ENCODE peak calls at places on chromosomes 7 and 10, in five cellular contexts. One of them, this sample, is unnamed.

GRCh38 chr7:25318077-25318476 is 89.8 kb upstream of the NPVF start:
- DNase-seq in AG04449: no peak
- DNase-seq in BJ: no peak
- DNase-seq in fibroblast of pulmonary artery: no peak
- DNase-seq in tibial artery: no peak
- DNase-seq in this sample: no peak

GRCh38 chr10:77782328-77783061 is 144.1 kb downstream of the DLG5 start:
- DNase-seq in fibroblast of pulmonary artery: no peak
- DNase-seq in tibial artery: no peak
- DNase-seq in AG04449: no peak
- DNase-seq in BJ: no peak
- DNase-seq in this sample: peak; percentile 39

GRCh38 chr10:63480237-63480636 is 14.5 kb upstream of the JMJD1C start:
- DNase-seq in tibial artery: no peak
- DNase-seq in BJ: no peak
- DNase-seq in fibroblast of pulmonary artery: no peak
- DNase-seq in AG04449: no peak
- DNase-seq in this sample: no peak

GRCh38 chr7:151599401-151600227 is 79.9 kb upstream of the RHEB start:
- DNase-seq in BJ: peak; percentile 71
- DNase-seq in AG04449: peak; percentile 80
- DNase-seq in fibroblast of pulmonary artery: peak; percentile 91
- DNase-seq in tibial artery: no peak
- DNase-seq in this sample: no peak

GRCh38 chr10:132994371-132994796 is 52.0 kb upstream of the CFAP46 start:
- DNase-seq in fibroblast of pulmonary artery: peak; percentile 13
- DNase-seq in AG04449: no peak
- DNase-seq in tibial artery: no peak
- DNase-seq in BJ: no peak
- DNase-seq in this sample: no peak

GRCh38 chr7:47847207-47847606 is 101.1 kb downstream of the PKD1L1 start:
- DNase-seq in fibroblast of pulmonary artery: no peak
- DNase-seq in BJ: no peak
- DNase-seq in AG04449: no peak
- DNase-seq in tibial artery: no peak
- DNase-seq in this sample: no peak

GRCh38 chr7:103640031-103640779 is 194.2 kb upstream of the SLC26A5 start:
- DNase-seq in AG04449: no peak
- DNase-seq in fibroblast of pulmonary artery: peak; percentile 45
- DNase-seq in tibial artery: no peak
- DNase-seq in BJ: peak; percentile 30
- DNase-seq in this sample: no peak

GRCh38 chr10:83991986-83992753 is 147.1 kb upstream of the GHITM start:
- DNase-seq in fibroblast of pulmonary artery: peak; percentile 13
- DNase-seq in BJ: no peak
- DNase-seq in tibial artery: no peak
- DNase-seq in AG04449: no peak
- DNase-seq in this sample: no peak

GRCh38 chr7:767941-768729 is 41.1 kb upstream of the PRKAR1B start:
- DNase-seq in AG04449: no peak
- DNase-seq in tibial artery: no peak
- DNase-seq in BJ: no peak
- DNase-seq in fibroblast of pulmonary artery: peak; percentile 69
- DNase-seq in this sample: no peak

GRCh38 chr10:117894339-117894738 is 152.4 kb downstream of the RAB11FIP2 start:
- DNase-seq in fibroblast of pulmonary artery: no peak
- DNase-seq in tibial artery: no peak
- DNase-seq in BJ: no peak
- DNase-seq in AG04449: no peak
- DNase-seq in this sample: no peak

GRCh38 chr10:79129361-79129997 is 60.7 kb downstream of the ZMIZ1 start:
- DNase-seq in fibroblast of pulmonary artery: no peak
- DNase-seq in BJ: no peak
- DNase-seq in AG04449: no peak
- DNase-seq in tibial artery: no peak
- DNase-seq in this sample: no peak

GRCh38 chr7:14973712-14974428 is 71.3 kb upstream of the DGKB start:
- DNase-seq in tibial artery: no peak
- DNase-seq in AG04449: no peak
- DNase-seq in BJ: no peak
- DNase-seq in fibroblast of pulmonary artery: no peak
- DNase-seq in this sample: no peak

GRCh38 chr7:74356589-74357315 is 67.5 kb downstream of the CLIP2 start:
- DNase-seq in tibial artery: no peak
- DNase-seq in BJ: no peak
- DNase-seq in fibroblast of pulmonary artery: no peak
- DNase-seq in AG04449: no peak
- DNase-seq in this sample: no peak

GRCh38 chr7:39733881-39734571 is 110.7 kb downstream of the RALA start:
- DNase-seq in fibroblast of pulmonary artery: peak; percentile 81
- DNase-seq in BJ: peak; percentile 63
- DNase-seq in tibial artery: no peak
- DNase-seq in AG04449: peak; percentile 63
- DNase-seq in this sample: no peak

GRCh38 chr10:47361293-47361692 is 13.1 kb downstream of the RBP3 start:
- DNase-seq in BJ: no peak
- DNase-seq in fibroblast of pulmonary artery: peak; percentile 49
- DNase-seq in AG04449: no peak
- DNase-seq in tibial artery: peak; percentile 48
- DNase-seq in this sample: peak; percentile 78

GRCh38 chr7:100818825-100819224 is 8.5 kb downstream of the EPHB4 start:
- DNase-seq in fibroblast of pulmonary artery: no peak
- DNase-seq in AG04449: no peak
- DNase-seq in BJ: no peak
- DNase-seq in tibial artery: no peak
- DNase-seq in this sample: no peak

GRCh38 chr7:95509199-95509598 is 23.5 kb downstream of the ASB4 start:
- DNase-seq in AG04449: no peak
- DNase-seq in fibroblast of pulmonary artery: peak; percentile 68
- DNase-seq in BJ: no peak
- DNase-seq in tibial artery: no peak
- DNase-seq in this sample: no peak

GRCh38 chr7:927031-927671 is 27.3 kb downstream of the ADAP1 start:
- DNase-seq in AG04449: no peak
- DNase-seq in BJ: no peak
- DNase-seq in fibroblast of pulmonary artery: no peak
- DNase-seq in tibial artery: peak; percentile 59
- DNase-seq in this sample: peak; percentile 74

GRCh38 chr7:114959931-114960330 is 38.0 kb downstream of the MDFIC start:
- DNase-seq in tibial artery: no peak
- DNase-seq in fibroblast of pulmonary artery: peak; percentile 22
- DNase-seq in AG04449: no peak
- DNase-seq in BJ: no peak
- DNase-seq in this sample: no peak

GRCh38 chr7:47373871-47374451 is 207.9 kb downstream of the TNS3 start:
- DNase-seq in AG04449: no peak
- DNase-seq in fibroblast of pulmonary artery: no peak
- DNase-seq in tibial artery: no peak
- DNase-seq in BJ: no peak
- DNase-seq in this sample: no peak

GRCh38 chr7:99919814-99920618 is 686 bp upstream of the TRIM4 start:
- DNase-seq in BJ: no peak
- DNase-seq in AG04449: no peak
- DNase-seq in fibroblast of pulmonary artery: peak; percentile 10
- DNase-seq in tibial artery: no peak
- DNase-seq in this sample: no peak

GRCh38 chr10:132020456-132020855 is 38.7 kb upstream of the BNIP3 start:
- DNase-seq in tibial artery: no peak
- DNase-seq in BJ: no peak
- DNase-seq in AG04449: no peak
- DNase-seq in fibroblast of pulmonary artery: no peak
- DNase-seq in this sample: no peak

GRCh38 chr7:27167170-27167505 is 1.8 kb upstream of the HOXA9 start:
- DNase-seq in BJ: no peak
- DNase-seq in AG04449: no peak
- DNase-seq in fibroblast of pulmonary artery: no peak
- DNase-seq in tibial artery: peak; percentile 79
- DNase-seq in this sample: no peak

GRCh38 chr10:124701881-124702656 is 42.1 kb downstream of the FAM53B start:
- DNase-seq in BJ: no peak
- DNase-seq in AG04449: no peak
- DNase-seq in fibroblast of pulmonary artery: peak; percentile 88
- DNase-seq in tibial artery: peak; percentile 79
- DNase-seq in this sample: peak; percentile 90

GRCh38 chr7:111329367-111330234 is 232.7 kb downstream of the IMMP2L start:
- DNase-seq in tibial artery: no peak
- DNase-seq in BJ: no peak
- DNase-seq in AG04449: no peak
- DNase-seq in fibroblast of pulmonary artery: peak; percentile 46
- DNase-seq in this sample: no peak

GRCh38 chr10:71127019-71127534 is 85.3 kb upstream of the UNC5B start:
- DNase-seq in fibroblast of pulmonary artery: no peak
- DNase-seq in BJ: no peak
- DNase-seq in tibial artery: no peak
- DNase-seq in AG04449: no peak
- DNase-seq in this sample: no peak

GRCh38 chr10:1966698-1967097 is 229.4 kb upstream of the ADARB2 start:
- DNase-seq in BJ: no peak
- DNase-seq in AG04449: no peak
- DNase-seq in tibial artery: no peak
- DNase-seq in fibroblast of pulmonary artery: no peak
- DNase-seq in this sample: no peak

GRCh38 chr7:90595341-90595800 is 750 bp upstream of the CDK14 start:
- DNase-seq in fibroblast of pulmonary artery: peak; percentile 39
- DNase-seq in BJ: no peak
- DNase-seq in AG04449: no peak
- DNase-seq in tibial artery: no peak
- DNase-seq in this sample: no peak

GRCh38 chr10:131043039-131043691 is 268.4 kb downstream of the TCERG1L start:
- DNase-seq in BJ: no peak
- DNase-seq in fibroblast of pulmonary artery: no peak
- DNase-seq in tibial artery: peak; percentile 31
- DNase-seq in AG04449: no peak
- DNase-seq in this sample: no peak

GRCh38 chr7:101900103-101900502 is 82.7 kb downstream of the CUX1 start:
- DNase-seq in tibial artery: peak; percentile 79
- DNase-seq in BJ: no peak
- DNase-seq in fibroblast of pulmonary artery: no peak
- DNase-seq in AG04449: no peak
- DNase-seq in this sample: no peak
- TF ChIP-seq CTCF in tibial artery: peak; percentile 39
- TF ChIP-seq CTCF in BJ: peak; percentile 25
- TF ChIP-seq CTCF in fibroblast of pulmonary artery: no peak
- TF ChIP-seq CTCF in AG04449: no peak
- TF ChIP-seq CTCF in this sample: no peak

DNA sequence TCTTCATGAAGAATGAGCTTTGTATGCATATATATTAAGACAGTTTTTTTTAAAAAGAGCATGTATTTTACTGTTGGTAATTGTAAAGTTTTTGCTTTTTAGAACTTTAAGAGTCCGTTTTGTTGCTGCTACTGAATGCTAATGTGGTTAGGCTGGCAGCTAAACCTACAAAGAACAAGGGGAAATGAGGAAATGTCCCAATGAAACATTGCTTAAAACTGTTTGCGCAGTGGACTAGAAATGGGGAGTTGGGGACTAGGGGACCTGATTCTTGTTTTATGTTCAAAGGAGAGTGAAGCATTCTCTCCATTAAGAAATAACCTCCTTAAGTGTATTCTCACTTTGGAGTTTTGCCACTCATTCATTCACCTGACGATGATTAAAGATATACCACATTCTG is 5.7 kb downstream of the NRF1 start:
- DNase-seq in AG04449: no peak
- DNase-seq in BJ: no peak
- DNase-seq in tibial artery: no peak
- DNase-seq in fibroblast of pulmonary artery: no peak
- DNase-seq in this sample: no peak
- H3K4me3 ChIP-seq in AG04449: no peak overlapping the region
- H3K4me3 ChIP-seq in BJ: no peak overlapping the region
- H3K4me3 ChIP-seq in tibial artery: no peak overlapping the region
- H3K4me3 ChIP-seq in fibroblast of pulmonary artery: no peak overlapping the region
- H3K4me3 ChIP-seq in this sample: no peak overlapping the region

GRCh38 chr10:60197206-60197605 is 192.5 kb downstream of the ANK3 start:
- DNase-seq in AG04449: no peak
- DNase-seq in fibroblast of pulmonary artery: no peak
- DNase-seq in BJ: no peak
- DNase-seq in tibial artery: no peak
- DNase-seq in this sample: no peak
- TF ChIP-seq CTCF in AG04449: no peak
- TF ChIP-seq CTCF in fibroblast of pulmonary artery: no peak
- TF ChIP-seq CTCF in BJ: no peak
- TF ChIP-seq CTCF in tibial artery: no peak
- TF ChIP-seq CTCF in this sample: no peak

GRCh38 chr7:76333388-76334101 is 25.2 kb downstream of the YWHAG start:
- DNase-seq in tibial artery: peak; percentile 87
- DNase-seq in fibroblast of pulmonary artery: no peak
- DNase-seq in BJ: no peak
- DNase-seq in AG04449: no peak
- DNase-seq in this sample: no peak
- H3K4me3 ChIP-seq in tibial artery: no peak overlapping the region
- H3K4me3 ChIP-seq in fibroblast of pulmonary artery: no peak overlapping the region
- H3K4me3 ChIP-seq in BJ: no peak overlapping the region
- H3K4me3 ChIP-seq in AG04449: no peak overlapping the region
- H3K4me3 ChIP-seq in this sample: no peak overlapping the region

DNA sequence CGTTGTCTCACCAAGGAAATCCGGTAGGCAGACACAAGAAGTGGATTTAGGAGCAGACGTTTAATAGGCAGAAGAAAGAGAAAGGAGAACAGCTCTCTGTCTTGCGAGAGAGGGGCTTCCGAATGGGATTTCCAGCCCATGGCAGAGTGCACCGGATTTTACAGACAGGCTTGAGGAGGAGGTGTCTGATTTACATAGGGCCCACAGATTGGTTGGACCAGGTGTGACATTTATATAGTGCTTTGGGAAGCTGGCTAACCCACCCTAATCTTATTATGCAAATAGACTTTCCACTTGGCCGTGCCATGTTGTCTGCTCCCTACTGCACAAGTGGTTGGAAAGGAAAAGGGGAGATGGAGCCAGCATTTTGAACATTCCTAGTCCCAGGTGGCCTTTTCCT is 57.8 kb downstream of the ANKMY2 start:
- DNase-seq in fibroblast of pulmonary artery: no peak
- DNase-seq in tibial artery: no peak
- DNase-seq in BJ: no peak
- DNase-seq in AG04449: no peak
- DNase-seq in this sample: no peak
- TF ChIP-seq CTCF in fibroblast of pulmonary artery: no peak
- TF ChIP-seq CTCF in tibial artery: no peak
- TF ChIP-seq CTCF in BJ: no peak
- TF ChIP-seq CTCF in AG04449: no peak
- TF ChIP-seq CTCF in this sample: no peak

DNA sequence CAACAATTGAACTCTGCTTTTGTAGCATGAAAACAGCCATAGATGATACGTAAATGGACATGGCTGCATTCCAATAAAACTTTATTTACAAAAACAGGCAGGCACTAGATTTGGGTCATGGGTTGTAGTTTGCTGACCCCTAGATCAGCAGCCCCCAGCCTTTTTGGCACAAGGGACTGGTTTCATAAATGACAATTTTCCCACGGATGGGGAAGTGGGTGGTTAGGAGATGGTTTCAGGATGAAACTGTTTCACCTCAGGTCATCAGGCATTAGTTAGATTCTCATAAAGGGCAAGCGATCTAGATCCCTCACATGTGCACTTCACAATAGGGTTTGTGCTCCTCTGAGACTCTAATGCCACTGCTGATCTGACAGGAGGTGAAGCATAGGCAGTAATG is 16.5 kb upstream of the ANK3 start:
- DNase-seq in BJ: no peak
- DNase-seq in fibroblast of pulmonary artery: no peak
- DNase-seq in AG04449: no peak
- DNase-seq in tibial artery: no peak
- DNase-seq in this sample: no peak
- H3K4me3 ChIP-seq in BJ: no peak overlapping the region
- H3K4me3 ChIP-seq in fibroblast of pulmonary artery: no peak overlapping the region
- H3K4me3 ChIP-seq in AG04449: no peak overlapping the region
- H3K4me3 ChIP-seq in tibial artery: no peak overlapping the region
- H3K4me3 ChIP-seq in this sample: no peak overlapping the region